ENCODE peak calls at places on chromosomes 3 and 15, in six cellular contexts. V is fibroblast of mammary gland; F is stimulated activated CD4-positive, alpha-beta T cell treated with anti-CD3 and anti-CD28 coated beads, TNF-alpha, amount 100 ng/mL, for 48 hours; J is hepatic stellate cell; C is stimulated activated naive CD8-positive, alpha-beta T cell treated with anti-CD3 and anti-CD28 coated beads, Interleukin-15, Interleukin-2, amounts not matched to agents 100 U/mL and 50 U/mL, for 24 hours; I is iris pigment epithelial cell. E is an unnamed sample.

GRCh38 chr3:2172561-2173171 is 74.0 kb downstream of the CNTN4 start:
- DNase-seq in V (no peak), F (no peak), J (no peak), C (no peak), I (no peak), E (no peak)

GRCh38 chr15:68151277-68151676 is 53.9 kb downstream of the CALML4 start:
- DNase-seq in V (peak; percentile 12), F (no peak), J (no peak), C (no peak), I (peak; percentile 64), E (peak; percentile 3)

GRCh38 chr3:13025090-13025489 is 48.1 kb downstream of the IQSEC1 start:
- DNase-seq in V (peak; percentile 72), F (no peak), J (peak; percentile 88), C (peak; percentile 39), I (peak; percentile 76), E (peak; percentile 29)

GRCh38 chr3:133857767-133858166 is 37.9 kb downstream of the RAB6B start:
- DNase-seq in V (no peak), F (no peak), J (no peak), C (no peak), I (no peak), E (no peak)

GRCh38 chr3:73029321-73029796 is 32.1 kb upstream of the EBLN2 start:
- DNase-seq in V (peak; percentile 97), F (no peak), J (peak; percentile 45), C (no peak), I (peak; percentile 94), E (peak; percentile 47)

GRCh38 chr15:73997986-73998385 is 3.5 kb downstream of the PML start:
- DNase-seq in V (no peak), F (no peak), J (no peak), C (no peak), I (no peak), E (no peak)

GRCh38 chr3:77655421-77655820 is 615.5 kb downstream of the ROBO2 start:
- DNase-seq in V (no peak), F (no peak), J (no peak), C (no peak), I (no peak), E (peak; percentile 32)

GRCh38 chr15:100879046-100879445 is 585 bp upstream of the ALDH1A3 start:
- DNase-seq in V (no peak), F (no peak), J (no peak), C (no peak), I (no peak), E (no peak)

GRCh38 chr3:170751083-170751893 is 118.7 kb downstream of the RPL22L1 start:
- DNase-seq in V (peak; percentile 97), F (no peak), J (peak; percentile 58), C (no peak), I (peak; percentile 68), E (peak; percentile 96)

GRCh38 chr3:136547293-136547692 is 204.9 kb downstream of the STAG1 start:
- DNase-seq in V (peak; percentile 26), F (no peak), J (no peak), C (no peak), I (peak; percentile 54), E (no peak)

GRCh38 chr3:119085070-119085439 is 50.4 kb upstream of the IGSF11 start:
- DNase-seq in V (no peak), F (no peak), J (no peak), C (no peak), I (no peak), E (no peak)

GRCh38 chr15:95937128-95937528 is 393.4 kb upstream of the NR2F2 start:
- DNase-seq in V (peak; percentile 28), F (no peak), J (no peak), C (no peak), I (peak; percentile 26), E (no peak)

GRCh38 chr3:177680442-177680821 is 483.1 kb upstream of the TBL1XR1 start:
- DNase-seq in V (peak; percentile 48), F (no peak), J (no peak), C (no peak), I (peak; percentile 70), E (no peak)

GRCh38 chr3:111484666-111485065 is 57.3 kb upstream of the CD96 start:
- DNase-seq in V (no peak), F (no peak), J (no peak), C (no peak), I (peak; percentile 30), E (peak; percentile 24)

GRCh38 chr3:52047295-52047960 is 8.9 kb downstream of the DUSP7 start:
- DNase-seq in V (no peak), F (no peak), J (no peak), C (no peak), I (no peak), E (no peak)

E was measured in fibroblast of gingiva.